ENCODE peak calls at places on chromosomes 2 and 18, in seven cellular contexts. S, V, A, L, Y, E and J are unnamed samples.

GRCh38 chr2:240224676-240225075 is 84.2 kb upstream of the OTOS start:
- DNase-seq in E (no peak), S (no peak), Y (no peak), V (no peak), A (no peak), L (no peak), J (no peak)

GRCh38 chr2:152061383-152061782 is 37.5 kb downstream of the CACNB4 start:
- DNase-seq in V (no peak), L (no peak), E (no peak), Y (no peak), A (no peak), S (no peak), J (no peak)

GRCh38 chr2:26670171-26670570 is 22.4 kb upstream of the KCNK3 start:
- DNase-seq in Y (no peak), S (no peak), E (no peak), A (peak; percentile 33), V (no peak), L (peak; percentile 38), J (peak; percentile 49)

GRCh38 chr2:19911799-19912509 is 10.2 kb upstream of the TTC32 start:
- DNase-seq in L (no peak), A (no peak), S (no peak), V (peak; percentile 92), Y (no peak), E (peak; percentile 35), J (no peak)

GRCh38 chr2:230312638-230313037 is 14.4 kb upstream of the SP140L start:
- DNase-seq in E (no peak), Y (no peak), V (no peak), S (no peak), A (no peak), L (no peak), J (no peak)

GRCh38 chr2:127769587-127769986 is 41.4 kb downstream of the WDR33 start:
- DNase-seq in L (no peak), V (no peak), S (no peak), A (no peak), E (no peak), Y (no peak), J (no peak)

GRCh38 chr2:28004086-28004485 is 113.6 kb downstream of the BABAM2 start:
- DNase-seq in V (no peak), L (no peak), E (no peak), Y (no peak), A (no peak), S (no peak), J (no peak)

GRCh38 chr2:28411166-28411755 is 18.6 kb downstream of the FOSL2 start:
- DNase-seq in V (no peak), E (no peak), A (no peak), S (no peak), Y (no peak), L (peak; percentile 62), J (no peak)

GRCh38 chr18:58615150-58616132 is 13.4 kb downstream of the ALPK2 start:
- DNase-seq in A (no peak), V (no peak), Y (no peak), E (no peak), L (no peak), S (peak; percentile 42), J (peak; percentile 59)

GRCh38 chr2:105671156-105671555 is 73.6 kb upstream of the NCK2 start:
- DNase-seq in E (no peak), S (no peak), L (peak; percentile 79), A (no peak), Y (no peak), V (no peak), J (no peak)

GRCh38 chr2:201414099-201415023 is 36.9 kb downstream of the TRAK2 start:
- DNase-seq in Y (no peak), A (no peak), V (no peak), L (no peak), S (no peak), E (no peak), J (no peak)

DNA sequence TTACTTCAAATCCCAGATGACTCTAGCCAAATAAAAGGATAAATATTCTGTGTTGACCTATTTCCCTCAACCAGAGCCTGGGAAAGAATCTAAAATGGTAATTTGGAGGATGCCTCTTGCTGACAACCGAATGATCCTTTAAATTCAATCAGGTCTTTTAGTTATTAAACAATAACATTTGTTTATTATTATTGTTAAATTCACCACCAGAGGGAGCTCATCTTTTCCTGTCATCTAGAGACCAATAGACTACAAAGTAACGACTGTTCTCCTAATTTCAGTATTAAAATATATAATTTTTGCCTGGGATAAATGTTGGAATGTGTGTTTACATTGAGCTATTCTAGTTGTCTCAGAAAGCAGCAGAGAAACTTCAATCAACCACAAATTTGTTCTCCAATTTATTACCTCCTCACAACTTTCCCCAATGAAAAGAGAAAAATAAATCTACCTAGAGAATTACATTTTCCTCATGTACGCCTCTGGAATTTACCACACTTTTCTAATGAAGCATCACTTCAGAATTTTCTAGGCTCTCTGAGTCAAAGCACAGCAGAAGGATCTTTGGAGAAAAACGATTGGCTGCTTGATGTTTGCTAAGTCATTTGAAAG is 142.7 kb downstream of the SCG2 start:
- DNase-seq in E (peak; percentile 8), S (no peak), V (peak; percentile 27), L (no peak), A (no peak), Y (no peak), J (no peak)
- TF ChIP-seq CTCF in E (peak; percentile 63), S (peak; percentile 39), V (peak; percentile 30), L (no peak), A (peak; percentile 5), Y (no peak), J (no peak)

GRCh38 chr2:213545481-213545880 is 261.2 kb downstream of the SPAG16 start:
- DNase-seq in A (no peak), E (no peak), Y (no peak), V (no peak), S (no peak), L (no peak), J (no peak)

GRCh38 chr2:213545964-213546363 is 261.7 kb downstream of the SPAG16 start:
- DNase-seq in A (no peak), S (no peak), Y (no peak), L (no peak), E (no peak), V (no peak), J (no peak)

GRCh38 chr2:213544940-213545339 is 260.7 kb downstream of the SPAG16 start:
- DNase-seq in A (no peak), L (no peak), V (no peak), E (no peak), S (no peak), Y (no peak), J (no peak)
- TF ChIP-seq POLR2A in A (no peak), L (no peak), V (no peak), E (no peak), S (no peak), Y (no peak), J (no peak)

GRCh38 chr2:190084704-190085103 is 22.2 kb upstream of the MSTN start:
- DNase-seq in L (no peak), Y (no peak), V (no peak), S (no peak), A (no peak), E (no peak), J (no peak)

GRCh38 chr2:190094471-190094870 is 31.9 kb upstream of the MSTN start:
- DNase-seq in E (no peak), A (no peak), Y (no peak), S (no peak), L (no peak), V (no peak), J (no peak)

GRCh38 chr2:190090148-190090547 is 27.6 kb upstream of the MSTN start:
- DNase-seq in E (no peak), L (no peak), Y (no peak), A (no peak), V (no peak), S (no peak), J (no peak)

GRCh38 chr2:190093793-190094192 is 31.3 kb upstream of the MSTN start:
- DNase-seq in A (peak; percentile 78), E (no peak), L (peak; percentile 69), Y (no peak), S (peak; percentile 79), V (no peak), J (peak; percentile 87)

GRCh38 chr2:190088917-190089316 is 26.4 kb upstream of the MSTN start:
- DNase-seq in S (peak; percentile 36), Y (no peak), L (no peak), E (peak; percentile 10), V (peak; percentile 72), A (no peak), J (no peak)
- TF ChIP-seq CTCF in S (peak; percentile 78), Y (no peak), L (peak; percentile 11), E (peak; percentile 97), V (peak; percentile 63), A (peak; percentile 52), J (no peak)

GRCh38 chr2:42127425-42128424 is 41.4 kb upstream of the EML4 start:
- DNase-seq in L (no peak), E (no peak), A (no peak), S (no peak), Y (no peak), V (no peak), J (no peak)
- TF ChIP-seq POLR2A in L (no peak), E (no peak), A (no peak), S (no peak), Y (no peak), V (no peak), J (no peak)

GRCh38 chr18:61637319-61637718 is 255.5 kb downstream of the RNF152 start:
- DNase-seq in L (no peak), V (no peak), A (no peak), Y (no peak), E (no peak), S (no peak), J (no peak)
- TF ChIP-seq CTCF in L (no peak), V (peak; percentile 16), A (no peak), Y (no peak), E (no peak), S (no peak), J (no peak)

DNA sequence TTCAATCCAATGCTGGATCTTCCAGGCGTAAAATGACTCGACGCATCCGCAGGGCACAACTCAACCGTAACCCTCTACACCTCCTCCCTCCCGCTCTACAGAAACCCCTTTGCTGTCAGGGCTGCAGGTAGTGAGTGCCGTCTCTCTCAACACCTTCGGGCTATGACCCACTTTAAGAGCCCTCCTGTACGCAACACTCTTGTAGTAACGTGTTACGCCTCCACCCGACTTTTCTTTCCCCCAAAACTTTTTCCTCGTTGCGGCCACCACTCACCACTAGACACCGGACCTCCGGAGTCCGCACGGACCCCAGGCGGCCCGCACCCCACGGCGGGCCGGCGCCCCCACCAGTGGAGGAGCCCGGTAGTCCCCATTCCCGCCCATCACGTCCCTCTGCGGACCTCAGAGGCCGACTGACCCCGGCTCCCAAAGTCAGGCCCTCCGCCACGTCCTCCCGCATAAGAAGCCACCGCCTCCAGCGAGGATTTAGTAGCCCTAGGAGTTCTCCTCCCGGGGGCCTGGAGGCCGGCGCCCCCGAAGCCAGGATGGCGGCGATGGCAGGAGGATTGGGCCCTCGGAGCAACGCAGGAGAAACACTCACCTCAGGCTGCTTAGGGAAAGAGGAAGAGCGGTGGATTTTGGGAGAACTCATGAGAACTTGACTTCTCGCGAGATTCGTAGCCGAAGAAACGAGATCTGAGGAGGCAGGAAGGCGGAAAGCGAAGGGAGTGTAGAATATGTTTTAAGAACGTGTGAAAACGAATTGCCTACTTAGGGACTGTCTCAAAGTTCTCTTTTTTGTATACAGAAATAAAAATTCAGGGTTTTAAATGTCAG is 5.0 kb upstream of the C18orf32 start:
- DNase-seq in A (peak; percentile 93), L (peak; percentile 97), E (peak; percentile 87), S (peak; percentile 91), V (peak; percentile 99), Y (peak; percentile 92), J (peak; percentile 96)
- TF ChIP-seq POLR2A in A (peak; percentile 67), L (peak; percentile 94), E (peak; percentile 88), S (peak; percentile 91), V (peak; percentile 96), Y (peak; percentile 92), J (peak; percentile 93)